ENCODE peak calls at places on chromosomes 3 and 15, in eight cellular contexts. V, W, B, O, X, A, H and D are unnamed samples.

GRCh38 chr3:172100482-172100881 is 61.1 kb downstream of the FNDC3B start:
- DNase-seq in A (no peak), W (no peak), O (no peak), V (no peak), X (no peak), B (no peak), H (no peak), D (no peak)

GRCh38 chr3:48624767-48625166 is 3.2 kb upstream of the TMEM89 start:
- DNase-seq in W (no peak), B (no peak), H (no peak), O (no peak), X (no peak), A (no peak), V (no peak), D (no peak)

GRCh38 chr3:13401149-13401548 is 19.0 kb downstream of the NUP210 start:
- DNase-seq in B (no peak), W (no peak), V (no peak), A (no peak), H (peak), O (peak), X (no peak), D (no peak)

GRCh38 chr15:90686435-90687218 is 30.5 kb upstream of the BLM start:
- DNase-seq in W (no peak), B (peak), V (no peak), O (no peak), H (no peak), A (no peak), X (no peak), D (no peak)

GRCh38 chr15:64343841-64344240 is 12.1 kb downstream of the CSNK1G1 start:
- DNase-seq in X (no peak), V (no peak), O (no peak), B (no peak), W (no peak), H (no peak), A (no peak), D (no peak)

GRCh38 chr15:69000725-69001503 is 13.6 kb upstream of the NOX5 start:
- DNase-seq in A (no peak), B (no peak), X (no peak), O (no peak), H (no peak), W (no peak), V (no peak), D (no peak)

GRCh38 chr3:66472313-66473134 is 28.3 kb downstream of the LRIG1 start:
- DNase-seq in O (no peak), X (no peak), A (no peak), H (no peak), B (no peak), W (no peak), V (no peak), D (no peak)

GRCh38 chr15:96500491-96500890 is 170.0 kb downstream of the NR2F2 start:
- DNase-seq in X (no peak), B (no peak), H (no peak), A (peak), V (no peak), W (no peak), O (no peak), D (no peak)

GRCh38 chr3:191239439-191240035 is 40.5 kb downstream of the OSTN start:
- DNase-seq in W (no peak), X (no peak), O (no peak), H (no peak), A (no peak), B (no peak), V (no peak), D (no peak)

GRCh38 chr3:58000713-58001467 is 7.3 kb upstream of the FLNB start:
- DNase-seq in V (no peak), H (no peak), A (no peak), W (no peak), X (no peak), B (no peak), O (no peak), D (no peak)

GRCh38 chr3:130661116-130661515 is 85.5 kb downstream of the PIK3R4 start:
- DNase-seq in B (no peak), X (no peak), V (no peak), H (no peak), W (no peak), A (no peak), O (no peak), D (no peak)

GRCh38 chr3:31533169-31533870 is 595 bp downstream of the STT3B start:
- DNase-seq in B (peak), W (peak), V (peak), O (no peak), X (peak), A (peak), H (peak), D (peak)

GRCh38 chr15:42385206-42385979 is 26.1 kb downstream of the CAPN3 start:
- DNase-seq in B (no peak), V (peak), X (no peak), A (peak), O (peak), H (peak), W (no peak), D (peak)

GRCh38 chr3:117820900-117821299 is 1111.3 kb downstream of the TUSC7 start:
- DNase-seq in A (no peak), W (no peak), V (no peak), H (no peak), O (no peak), X (no peak), B (no peak), D (no peak)

GRCh38 chr15:45064386-45064785 is 41.4 kb downstream of the SORD start:
- DNase-seq in A (no peak), X (no peak), O (no peak), W (no peak), V (no peak), B (no peak), H (no peak), D (no peak)

GRCh38 chr3:57530071-57530608 is 14.0 kb downstream of the DNAH12 start:
- DNase-seq in A (no peak), B (no peak), H (no peak), W (no peak), V (no peak), O (no peak), X (no peak), D (no peak)

GRCh38 chr3:9121366-9121765 is 128.1 kb downstream of the SRGAP3 start:
- DNase-seq in A (no peak), O (no peak), B (no peak), X (peak), W (no peak), V (peak), H (no peak), D (no peak)

GRCh38 chr15:88450125-88450798 is 16.9 kb downstream of the MRPL46 start:
- DNase-seq in B (peak), A (peak), W (no peak), X (peak), O (no peak), V (peak), H (peak), D (peak)

GRCh38 chr3:4071481-4072184 is 231.5 kb upstream of the SETMAR start:
- DNase-seq in W (no peak), X (no peak), B (no peak), O (no peak), A (peak), H (no peak), V (no peak), D (no peak)

GRCh38 chr15:78220713-78221112 is 13.7 kb downstream of the ACSBG1 start:
- DNase-seq in A (no peak), X (no peak), O (no peak), B (no peak), H (no peak), W (no peak), V (no peak), D (no peak)

GRCh38 chr15:67685716-67686115 is 139.6 kb upstream of the SKOR1 start:
- DNase-seq in O (no peak), H (no peak), V (no peak), W (no peak), A (no peak), B (no peak), X (no peak), D (no peak)

GRCh38 chr3:44048196-44048924 is 193.3 kb upstream of the TOPAZ1 start:
- DNase-seq in B (no peak), V (no peak), H (no peak), A (no peak), W (no peak), O (no peak), X (no peak), D (no peak)

GRCh38 chr15:101489236-101489632 is 273 bp downstream of the PCSK6 start:
- DNase-seq in A (no peak), O (no peak), H (peak), V (no peak), X (no peak), W (no peak), B (no peak), D (peak)

GRCh38 chr3:170483485-170484262 is 65.0 kb downstream of the CLDN11 start:
- DNase-seq in H (no peak), W (no peak), A (no peak), O (no peak), V (no peak), X (no peak), B (no peak), D (peak)